ENCODE peak calls at places on chromosome 2, in seven cellular contexts. K is cardiac fibroblast; J is B cell; S is stimulated activated effector memory CD8-positive, alpha-beta T cell treated with anti-CD3 and anti-CD28 coated beads, Interleukin-12 subunit alpha, Interleukin-12 subunit beta, amount 100 ng/mL, for 72 hours; W is activated CD8-positive, alpha-beta T cell treated with anti-CD3 and anti-CD28 coated beads for 36 hours; T is iris pigment epithelial cell; D is frontal cortex. U is an unnamed sample.

GRCh38 chr2:175766880-175767279 is 235.2 kb downstream of the LNPK start:
- DNase-seq in K (peak), J (no peak), S (no peak), W (no peak), T (peak), D (no peak), U (no peak)

GRCh38 chr2:64730551-64731305 is 77.0 kb upstream of the SERTAD2 start:
- DNase-seq in K (peak), J (no peak), S (no peak), W (peak), T (peak), D (peak), U (peak)

GRCh38 chr2:11123001-11123809 is 32.1 kb upstream of the SLC66A3 start:
- DNase-seq in K (no peak), J (no peak), S (no peak), W (no peak), T (no peak), D (no peak), U (no peak)

GRCh38 chr2:238379096-238379810 is 47.5 kb upstream of the ASB1 start:
- DNase-seq in K (peak), J (no peak), S (no peak), W (peak), T (peak), D (no peak), U (no peak)

GRCh38 chr2:27717070-27717453 is 53.4 kb downstream of the SLC4A1AP start:
- DNase-seq in K (peak), J (no peak), S (no peak), W (peak), T (no peak), D (no peak), U (peak)

GRCh38 chr2:133607679-133608078 is 39.4 kb upstream of the NCKAP5 start:
- DNase-seq in K (peak), J (no peak), S (no peak), W (no peak), T (peak), D (no peak), U (no peak)

GRCh38 chr2:69570474-69570873 is 73.1 kb downstream of the AAK1 start:
- DNase-seq in K (no peak), J (no peak), S (no peak), W (no peak), T (no peak), D (no peak), U (no peak)

GRCh38 chr2:240141736-240142135 is 1.3 kb upstream of the OTOS start:
- DNase-seq in K (no peak), J (no peak), S (no peak), W (no peak), T (no peak), D (no peak), U (no peak)

GRCh38 chr2:97997774-97998392 is 2.1 kb upstream of the TMEM131 start:
- DNase-seq in K (no peak), J (no peak), S (no peak), W (no peak), T (no peak), D (no peak), U (peak)

GRCh38 chr2:120454993-120455789 is 109.3 kb downstream of the INHBB start:
- DNase-seq in K (peak), J (no peak), S (no peak), W (no peak), T (peak), D (no peak), U (no peak)

GRCh38 chr2:111135910-111136297 is 15.2 kb downstream of the BCL2L11 start:
- DNase-seq in K (peak), J (no peak), S (no peak), W (no peak), T (peak), D (no peak), U (no peak)

GRCh38 chr2:69911985-69912563 is 2.8 kb upstream of the MXD1 start:
- DNase-seq in K (peak), J (no peak), S (no peak), W (no peak), T (peak), D (peak), U (no peak)

GRCh38 chr2:42493885-42494433 is at the start of gene KCNG3:
- DNase-seq in K (peak), J (peak), S (peak), W (peak), T (peak), D (peak), U (no peak)

GRCh38 chr2:67234443-67234842 is 162.7 kb upstream of the ETAA1 start:
- DNase-seq in K (peak), J (no peak), S (no peak), W (no peak), T (peak), D (no peak), U (peak)

GRCh38 chr2:133270550-133270949 is 297.7 kb downstream of the NCKAP5 start:
- DNase-seq in K (no peak), J (no peak), S (no peak), W (no peak), T (no peak), D (no peak), U (no peak)